ENCODE peak calls at places on chromosomes 12 and 14, in four cellular contexts. One of them, this sample, is unnamed.

GRCh38 chr12:117100251-117100650 is 1.0 kb upstream of the TESC start:
- DNase-seq in HL-60: no peak
- DNase-seq in GM12878: no peak
- DNase-seq in K562: peak
- DNase-seq in this sample: no peak

GRCh38 chr14:75989134-75989533 is 3.6 kb downstream of the IFT43 start:
- DNase-seq in HL-60: no peak
- DNase-seq in GM12878: no peak
- DNase-seq in K562: no peak
- DNase-seq in this sample: no peak

GRCh38 chr12:74641694-74642093 is 104.1 kb downstream of the ATXN7L3B start:
- DNase-seq in HL-60: no peak
- DNase-seq in GM12878: no peak
- DNase-seq in K562: no peak
- DNase-seq in this sample: no peak

GRCh38 chr12:53532524-53533445 is 25.5 kb upstream of the NPFF start:
- DNase-seq in HL-60: no peak
- DNase-seq in GM12878: no peak
- DNase-seq in K562: no peak
- DNase-seq in this sample: no peak

GRCh38 chr12:39427360-39427808 is 15.5 kb downstream of the KIF21A start:
- DNase-seq in HL-60: no peak
- DNase-seq in GM12878: no peak
- DNase-seq in K562: no peak
- DNase-seq in this sample: no peak

GRCh38 chr12:31491819-31492598 is 98.9 kb downstream of the DENND5B start:
- DNase-seq in HL-60: no peak
- DNase-seq in GM12878: no peak
- DNase-seq in K562: no peak
- DNase-seq in this sample: no peak

GRCh38 chr12:53938276-53939140 is at the start of gene HOXC13:
- DNase-seq in HL-60: no peak
- DNase-seq in GM12878: no peak
- DNase-seq in K562: peak
- DNase-seq in this sample: no peak

GRCh38 chr12:23098110-23099049 is 473.4 kb downstream of the ETNK1 start:
- DNase-seq in HL-60: no peak
- DNase-seq in GM12878: no peak
- DNase-seq in K562: no peak
- DNase-seq in this sample: no peak

GRCh38 chr14:77904218-77904617 is 104.3 kb downstream of the ADCK1 start:
- DNase-seq in HL-60: no peak
- DNase-seq in GM12878: no peak
- DNase-seq in K562: no peak
- DNase-seq in this sample: no peak

GRCh38 chr12:30829876-30830275 is 75.1 kb upstream of the CAPRIN2 start:
- DNase-seq in HL-60: no peak
- DNase-seq in GM12878: no peak
- DNase-seq in K562: no peak
- DNase-seq in this sample: no peak

GRCh38 chr12:119158004-119158776 is 20.5 kb upstream of the HSPB8 start:
- DNase-seq in HL-60: no peak
- DNase-seq in GM12878: no peak
- DNase-seq in K562: no peak
- DNase-seq in this sample: no peak

GRCh38 chr14:99579903-99580570 is 24.0 kb downstream of the CCDC85C start:
- DNase-seq in HL-60: no peak
- DNase-seq in GM12878: no peak
- DNase-seq in K562: peak
- DNase-seq in this sample: no peak

GRCh38 chr12:51028811-51029146 is 2.6 kb upstream of the SLC11A2 start:
- DNase-seq in HL-60: no peak
- DNase-seq in GM12878: no peak
- DNase-seq in K562: no peak
- DNase-seq in this sample: no peak

GRCh38 chr12:28415755-28416154 is 225.5 kb downstream of the CCDC91 start:
- DNase-seq in HL-60: no peak
- DNase-seq in GM12878: no peak
- DNase-seq in K562: peak
- DNase-seq in this sample: no peak

GRCh38 chr12:58029260-58029659 is 87.9 kb downstream of the ATP23 start:
- DNase-seq in HL-60: no peak
- DNase-seq in GM12878: no peak
- DNase-seq in K562: no peak
- DNase-seq in this sample: no peak

GRCh38 chr12:47754881-47755280 is 3.8 kb downstream of the RAPGEF3 start:
- DNase-seq in HL-60: no peak
- DNase-seq in GM12878: peak
- DNase-seq in K562: no peak
- DNase-seq in this sample: no peak

GRCh38 chr14:74237441-74237840 is 1.8 kb upstream of the VSX2 start:
- DNase-seq in HL-60: no peak
- DNase-seq in GM12878: no peak
- DNase-seq in K562: no peak
- DNase-seq in this sample: no peak

GRCh38 chr14:33809456-33809855 is 141.4 kb downstream of the EGLN3 start:
- DNase-seq in HL-60: no peak
- DNase-seq in GM12878: no peak
- DNase-seq in K562: no peak
- DNase-seq in this sample: no peak

GRCh38 chr12:131092911-131093901 is 139.5 kb downstream of the ADGRD1 start:
- DNase-seq in HL-60: no peak
- DNase-seq in GM12878: peak
- DNase-seq in K562: no peak
- DNase-seq in this sample: peak

GRCh38 chr14:37197421-37198272 is at the start of gene MIPOL1:
- DNase-seq in HL-60: no peak
- DNase-seq in GM12878: no peak
- DNase-seq in K562: peak
- DNase-seq in this sample: no peak
- TF ChIP-seq SPI1 in HL-60: no peak
- TF ChIP-seq SPI1 in GM12878: no peak
- TF ChIP-seq SPI1 in K562: no peak
- TF ChIP-seq SPI1 in this sample: no peak

GRCh38 chr14:51600658-51601057 is 51.1 kb upstream of the FRMD6 start:
- DNase-seq in HL-60: no peak
- DNase-seq in GM12878: no peak
- DNase-seq in K562: no peak
- DNase-seq in this sample: no peak

GRCh38 chr14:51605575-51605974 is 46.1 kb upstream of the FRMD6 start:
- DNase-seq in HL-60: no peak
- DNase-seq in GM12878: no peak
- DNase-seq in K562: no peak
- DNase-seq in this sample: no peak

GRCh38 chr14:51603495-51603894 is 48.2 kb upstream of the FRMD6 start:
- DNase-seq in HL-60: no peak
- DNase-seq in GM12878: no peak
- DNase-seq in K562: no peak
- DNase-seq in this sample: no peak

GRCh38 chr14:51602176-51602759 is 49.4 kb upstream of the FRMD6 start:
- DNase-seq in HL-60: no peak
- DNase-seq in GM12878: no peak
- DNase-seq in K562: no peak
- DNase-seq in this sample: no peak

GRCh38 chr14:51604078-51604477 is 47.6 kb upstream of the FRMD6 start:
- DNase-seq in HL-60: no peak
- DNase-seq in GM12878: no peak
- DNase-seq in K562: no peak
- DNase-seq in this sample: no peak
- TF ChIP-seq SPI1 in HL-60: no peak
- TF ChIP-seq SPI1 in GM12878: no peak
- TF ChIP-seq SPI1 in K562: no peak
- TF ChIP-seq SPI1 in this sample: no peak

GRCh38 chr14:52043690-52044089 is 25.2 kb downstream of the NID2 start:
- DNase-seq in HL-60: no peak
- DNase-seq in GM12878: no peak
- DNase-seq in K562: peak
- DNase-seq in this sample: peak
- TF ChIP-seq SPI1 in HL-60: no peak
- TF ChIP-seq SPI1 in GM12878: no peak
- TF ChIP-seq SPI1 in K562: no peak
- TF ChIP-seq SPI1 in this sample: no peak

DNA sequence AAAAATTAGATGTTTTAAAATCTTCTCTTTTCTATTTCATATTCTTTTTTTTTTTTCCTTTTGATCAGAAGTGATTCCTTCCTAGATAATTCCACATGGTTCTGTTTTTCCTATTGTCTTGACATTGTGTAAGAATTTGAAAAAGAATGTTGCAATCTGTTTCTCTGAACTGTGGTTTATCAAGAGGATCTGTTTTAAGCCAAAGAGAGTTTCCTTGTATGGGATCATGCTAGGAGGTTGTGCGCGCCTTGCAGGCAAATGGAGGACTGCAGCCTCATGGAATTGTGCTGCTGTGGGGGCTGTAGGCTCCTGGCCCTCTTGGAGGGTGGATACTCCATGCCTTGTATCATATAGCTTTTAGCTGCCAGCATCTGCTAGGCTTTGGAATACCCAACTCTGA is 43.3 kb upstream of the MBIP start:
- DNase-seq in HL-60: no peak
- DNase-seq in GM12878: no peak
- DNase-seq in K562: no peak
- DNase-seq in this sample: no peak
- TF ChIP-seq SPI1 in HL-60: no peak
- TF ChIP-seq SPI1 in GM12878: no peak
- TF ChIP-seq SPI1 in K562: no peak
- TF ChIP-seq SPI1 in this sample: no peak

GRCh38 chr12:24791622-24792021 is 157.3 kb downstream of the BCAT1 start:
- DNase-seq in HL-60: no peak
- DNase-seq in GM12878: no peak
- DNase-seq in K562: no peak
- DNase-seq in this sample: no peak

GRCh38 chr12:24788886-24789285 is 160.0 kb downstream of the BCAT1 start:
- DNase-seq in HL-60: no peak
- DNase-seq in GM12878: no peak
- DNase-seq in K562: no peak
- DNase-seq in this sample: no peak
- TF ChIP-seq SPI1 in HL-60: no peak
- TF ChIP-seq SPI1 in GM12878: no peak
- TF ChIP-seq SPI1 in K562: no peak
- TF ChIP-seq SPI1 in this sample: no peak